ENCODE peak calls at places on chromosomes 6 and 20, in seven cellular contexts. D, Y, E, X, A, R and I are unnamed samples.

GRCh38 chr6:167760979-167761793 is 65.5 kb upstream of the AFDN start:
- DNase-seq in Y (peak), E (no peak), A (no peak), X (peak), R (peak), D (peak), I (no peak)

GRCh38 chr6:122612838-122613237 is 2.6 kb downstream of the PKIB start:
- DNase-seq in X (no peak), D (no peak), E (no peak), R (no peak), A (no peak), Y (no peak), I (no peak)

GRCh38 chr6:3353504-3353903 is 94.8 kb downstream of the PSMG4 start:
- DNase-seq in E (no peak), D (no peak), R (no peak), X (no peak), A (no peak), Y (no peak), I (no peak)

GRCh38 chr6:71453307-71453706 is 164.7 kb downstream of the OGFRL1 start:
- DNase-seq in Y (no peak), E (no peak), X (no peak), A (no peak), D (no peak), R (no peak), I (no peak)

GRCh38 chr6:159075506-159076100 is 30.8 kb upstream of the TAGAP start:
- DNase-seq in D (no peak), X (peak), E (no peak), R (no peak), Y (no peak), A (no peak), I (no peak)

GRCh38 chr20:31870703-31871601 is 518 bp downstream of the TTLL9 start:
- DNase-seq in E (no peak), D (no peak), R (no peak), A (no peak), Y (no peak), X (no peak), I (no peak)

GRCh38 chr20:63290677-63291472 is 2.1 kb upstream of the COL20A1 start:
- DNase-seq in R (peak), E (peak), A (peak), X (peak), D (no peak), Y (peak), I (peak)

GRCh38 chr20:2851086-2851485 is 10.5 kb downstream of the VPS16 start:
- DNase-seq in E (no peak), X (no peak), D (no peak), Y (no peak), A (no peak), R (no peak), I (no peak)

GRCh38 chr6:35678021-35678654 is 10.6 kb downstream of the FKBP5 start:
- DNase-seq in D (no peak), R (peak), Y (no peak), X (no peak), A (no peak), E (no peak), I (no peak)

GRCh38 chr20:44603327-44603726 is 20.9 kb downstream of the PKIG start:
- DNase-seq in X (no peak), E (no peak), Y (no peak), A (peak), D (no peak), R (no peak), I (no peak)

GRCh38 chr6:4346659-4347333 is 211.4 kb upstream of the ECI2 start:
- DNase-seq in D (no peak), Y (no peak), A (no peak), X (peak), R (peak), E (no peak), I (no peak)

GRCh38 chr20:1094706-1095220 is 23.6 kb upstream of the PSMF1 start:
- DNase-seq in E (no peak), A (no peak), X (no peak), D (no peak), Y (no peak), R (no peak), I (no peak)

GRCh38 chr6:75609639-75610590 is 8.2 kb downstream of the SENP6 start:
- DNase-seq in A (no peak), Y (no peak), E (no peak), X (no peak), R (peak), D (peak), I (no peak)

GRCh38 chr6:38404355-38404754 is 235.4 kb downstream of the BTBD9 start:
- DNase-seq in Y (no peak), X (no peak), D (no peak), R (peak), E (no peak), A (no peak), I (no peak)

GRCh38 chr6:29651413-29652197 is 5.3 kb upstream of the MOG start:
- DNase-seq in X (no peak), E (peak), D (no peak), Y (no peak), R (peak), A (no peak), I (peak)

GRCh38 chr6:15290962-15291704 is 45.3 kb downstream of the JARID2 start:
- DNase-seq in A (no peak), E (no peak), D (no peak), X (no peak), Y (no peak), R (no peak), I (no peak)

DNA sequence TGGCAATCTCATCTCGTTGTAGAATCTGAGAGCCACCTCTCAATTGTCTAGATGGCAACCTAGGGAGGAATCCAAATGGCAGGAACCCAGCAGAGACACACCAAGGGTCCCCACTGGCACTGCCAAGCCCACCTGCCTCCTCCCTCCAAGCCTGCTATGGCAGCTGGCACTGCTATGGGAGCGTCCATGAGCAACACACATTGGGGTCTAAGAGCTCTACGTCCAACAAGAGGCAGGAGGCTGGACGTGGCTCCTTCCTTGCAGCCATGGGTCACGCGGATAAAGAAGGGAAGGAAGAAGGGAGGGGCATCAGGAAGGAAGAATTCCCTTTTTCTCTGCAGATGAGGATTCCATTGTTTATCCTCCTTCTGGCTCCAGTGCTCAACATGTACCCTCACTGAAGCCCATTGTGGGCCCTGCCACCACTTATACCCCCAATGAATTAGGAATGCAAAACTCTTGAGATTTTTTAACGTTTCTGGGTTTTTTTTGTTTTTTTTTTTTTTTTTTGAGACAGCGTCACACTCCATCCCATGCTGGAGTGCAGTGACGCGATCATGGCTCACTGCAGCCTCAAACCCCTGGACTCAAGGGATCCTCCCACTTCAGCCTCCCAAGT is 17.3 kb downstream of the ATP9A start:
- DNase-seq in R (no peak), X (no peak), E (no peak), Y (no peak), A (no peak), D (no peak), I (no peak)
- TF ChIP-seq CTCF in R (no peak), X (no peak), E (no peak), Y (no peak), A (no peak), D (no peak), I (no peak)

GRCh38 chr6:20919677-20920385 is 385.6 kb downstream of the CDKAL1 start:
- DNase-seq in R (peak), A (no peak), Y (no peak), E (no peak), D (no peak), X (no peak), I (peak)

GRCh38 chr6:20924911-20925543 is 390.8 kb downstream of the CDKAL1 start:
- DNase-seq in R (no peak), E (no peak), Y (no peak), A (no peak), D (no peak), X (no peak), I (no peak)

GRCh38 chr6:20918868-20919267 is 384.6 kb downstream of the CDKAL1 start:
- DNase-seq in Y (no peak), X (no peak), E (no peak), R (peak), A (no peak), D (no peak), I (peak)

GRCh38 chr6:20921533-20921932 is 387.3 kb downstream of the CDKAL1 start:
- DNase-seq in E (no peak), A (no peak), R (peak), Y (no peak), X (no peak), D (no peak), I (no peak)

DNA sequence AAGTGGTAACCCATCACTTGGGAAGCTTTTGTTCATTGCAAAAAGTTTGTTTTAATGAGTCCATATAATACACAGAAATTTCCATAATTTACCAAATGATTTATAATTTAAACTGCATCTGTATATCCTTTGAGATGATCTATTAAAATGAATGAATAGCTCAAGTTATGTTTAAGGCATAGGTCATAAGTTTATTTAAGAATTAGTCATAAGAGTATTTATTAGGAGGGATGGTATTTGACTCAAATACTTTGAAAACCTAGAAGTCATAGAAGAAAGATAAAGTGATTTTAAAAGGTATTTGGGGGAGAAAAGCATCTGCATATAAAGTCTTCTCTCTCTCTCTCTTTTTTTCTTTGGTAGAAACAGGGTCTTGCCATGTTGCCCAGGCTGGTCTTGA is 388.5 kb downstream of the CDKAL1 start:
- DNase-seq in Y (no peak), D (no peak), X (no peak), R (no peak), E (no peak), A (no peak), I (no peak)
- TF ChIP-seq CTCF in Y (no peak), D (no peak), X (no peak), R (no peak), E (no peak), A (no peak), I (no peak)

GRCh38 chr6:110399219-110400071 is 15.9 kb downstream of the DDO start:
- DNase-seq in A (no peak), D (no peak), X (peak), E (no peak), Y (no peak), R (no peak), I (no peak)
- TF ChIP-seq CTCF in A (no peak), D (no peak), X (no peak), E (no peak), Y (no peak), R (no peak), I (no peak)

GRCh38 chr6:163958646-163959045 is 544.1 kb downstream of the QKI start:
- DNase-seq in D (no peak), A (no peak), X (no peak), E (no peak), R (peak), Y (no peak), I (no peak)

GRCh38 chr6:163951990-163952389 is 537.5 kb downstream of the QKI start:
- DNase-seq in R (peak), Y (no peak), A (no peak), D (no peak), X (no peak), E (no peak), I (no peak)

GRCh38 chr6:163955752-163956151 is 541.2 kb downstream of the QKI start:
- DNase-seq in Y (no peak), A (no peak), X (no peak), E (no peak), R (no peak), D (no peak), I (no peak)

GRCh38 chr6:163956571-163957407 is 542.3 kb downstream of the QKI start:
- DNase-seq in X (peak), Y (peak), D (no peak), A (peak), E (peak), R (peak), I (peak)

GRCh38 chr6:163955131-163955530 is 540.6 kb downstream of the QKI start:
- DNase-seq in D (no peak), Y (no peak), X (no peak), E (peak), R (peak), A (no peak), I (no peak)
- TF ChIP-seq CTCF in D (no peak), Y (no peak), X (no peak), E (no peak), R (no peak), A (no peak), I (no peak)

GRCh38 chr6:105484238-105485161 is 81.6 kb upstream of the PREP start:
- DNase-seq in E (peak), R (peak), Y (no peak), X (no peak), D (no peak), A (no peak), I (peak)
- TF ChIP-seq CTCF in E (peak), R (peak), Y (peak), X (peak), D (peak), A (peak), I (peak)

GRCh38 chr6:18795726-18796125 is 408.6 kb downstream of the RNF144B start:
- DNase-seq in D (no peak), E (no peak), R (no peak), Y (no peak), A (no peak), X (no peak), I (no peak)
- TF ChIP-seq CTCF in D (no peak), E (no peak), R (no peak), Y (no peak), A (no peak), X (no peak), I (no peak)

GRCh38 chr6:85124472-85125428 is 325.1 kb upstream of the NT5E start:
- DNase-seq in R (no peak), X (no peak), Y (no peak), D (no peak), E (no peak), A (no peak), I (no peak)

GRCh38 chr6:85127179-85127498 is 322.7 kb upstream of the NT5E start:
- DNase-seq in X (no peak), D (no peak), R (no peak), Y (no peak), A (no peak), E (no peak), I (no peak)

GRCh38 chr6:85129881-85130280 is 320.0 kb upstream of the NT5E start:
- DNase-seq in A (no peak), E (no peak), D (no peak), R (no peak), X (no peak), Y (no peak), I (no peak)

GRCh38 chr6:85127696-85128225 is 322.1 kb upstream of the NT5E start:
- DNase-seq in E (no peak), A (no peak), X (no peak), Y (no peak), R (no peak), D (no peak), I (no peak)

DNA sequence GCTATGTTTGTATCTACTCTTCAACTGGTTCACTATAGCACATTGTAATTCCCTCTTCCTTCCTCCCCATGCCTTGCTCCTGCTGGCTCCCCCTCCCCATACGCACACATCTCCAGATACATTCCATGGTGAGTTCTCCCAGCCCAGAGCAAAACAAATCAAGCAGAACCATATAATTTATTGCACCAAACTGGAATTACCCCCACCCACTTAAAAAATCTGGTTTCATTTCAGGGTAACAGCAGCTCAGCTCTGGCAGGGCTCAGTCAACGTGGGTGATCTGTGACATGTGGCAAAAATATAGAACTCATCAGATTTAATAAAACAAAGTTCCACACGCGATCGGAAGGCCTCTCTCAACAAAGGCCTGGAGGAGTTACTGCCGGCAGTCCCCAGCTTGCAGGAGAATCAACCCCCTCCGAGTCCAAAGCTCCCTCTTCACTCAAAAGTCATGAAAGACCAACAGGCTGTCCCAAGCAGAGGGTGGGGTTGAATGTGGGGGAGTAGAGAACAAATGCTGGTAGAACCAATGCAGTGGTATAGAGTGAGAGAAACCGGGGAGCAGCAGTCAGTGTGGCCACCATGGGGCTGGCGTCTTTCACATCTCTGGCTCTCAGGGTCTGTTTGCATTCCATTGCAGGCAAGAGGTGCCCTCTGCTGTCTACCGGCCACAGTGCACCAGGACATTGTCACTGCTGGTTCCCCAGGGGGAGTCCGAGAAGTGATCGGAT is 323.3 kb upstream of the NT5E start:
- DNase-seq in X (peak), A (peak), Y (peak), E (peak), R (peak), D (no peak), I (peak)
- TF ChIP-seq CTCF in X (peak), A (peak), Y (peak), E (peak), R (peak), D (peak), I (peak)

GRCh38 chr6:107689881-107690545 is 134.1 kb downstream of the SCML4 start:
- DNase-seq in D (no peak), Y (no peak), R (no peak), E (no peak), X (no peak), A (no peak), I (no peak)
- TF ChIP-seq CTCF in D (no peak), Y (no peak), R (no peak), E (no peak), X (peak), A (no peak), I (no peak)

GRCh38 chr20:21301940-21302644 is 1.0 kb upstream of the XRN2 start:
- DNase-seq in X (no peak), D (no peak), Y (no peak), E (no peak), A (no peak), R (no peak), I (no peak)

GRCh38 chr20:21302645-21303060 is 478 bp upstream of the XRN2 start:
- DNase-seq in Y (no peak), E (no peak), A (no peak), R (no peak), D (no peak), X (no peak), I (no peak)

GRCh38 chr20:21308340-21308739 is 5.2 kb downstream of the XRN2 start:
- DNase-seq in Y (no peak), X (no peak), R (no peak), D (no peak), A (no peak), E (no peak), I (no peak)

GRCh38 chr20:21303872-21304586 is 898 bp downstream of the XRN2 start:
- DNase-seq in Y (no peak), E (no peak), D (no peak), R (no peak), A (no peak), X (no peak), I (no peak)

GRCh38 chr20:21303061-21303871 is at the start of gene XRN2:
- DNase-seq in D (peak), A (peak), X (peak), R (peak), Y (peak), E (peak), I (peak)
- TF ChIP-seq CTCF in D (peak), A (no peak), X (peak), R (no peak), Y (no peak), E (no peak), I (no peak)